ENCODE peak calls at places on chromosomes 16 and 17, in nine cellular contexts. P is GM12864; R is A549; F is IMR-90; O is CD8-positive, alpha-beta memory T cell; A is trophoblast cell; N is suprapubic skin; C is ovary; W is colonic mucosa. S is an unnamed sample.
A peak's percentile ranks its signal among the peaks of the same experiment; 100 is the strongest.

GRCh38 chr17:13001991-13002615 is 15.7 kb downstream of the ELAC2 start:
- DNase-seq in P (no peak), R (no peak), F (peak; percentile 10), O (no peak), A (no peak), N (no peak), C (no peak), W (no peak), S (no peak)

GRCh38 chr16:88491001-88491559 is 38.0 kb downstream of the ZFPM1 start:
- DNase-seq in P (no peak), R (no peak), F (no peak), O (no peak), A (no peak), N (no peak), C (no peak), W (no peak), S (no peak)

GRCh38 chr17:10421211-10421610 is 539 bp downstream of the MYH8 start:
- DNase-seq in P (no peak), R (no peak), F (no peak), O (no peak), A (no peak), N (no peak), C (no peak), W (no peak), S (no peak)

GRCh38 chr16:82667437-82667836 is 40.7 kb downstream of the CDH13 start:
- DNase-seq in P (no peak), R (no peak), F (no peak), O (no peak), A (no peak), N (no peak), C (no peak), W (no peak), S (no peak)

GRCh38 chr17:27892866-27893769 is at the start of gene LYRM9:
- DNase-seq in P (peak; percentile 45), R (peak; percentile 90), F (peak; percentile 81), O (peak; percentile 92), A (peak; percentile 89), N (peak; percentile 92), C (peak; percentile 91), W (peak; percentile 92), S (peak; percentile 94)

GRCh38 chr17:66661411-66661843 is 173.5 kb upstream of the CACNG5 start:
- DNase-seq in P (no peak), R (peak; percentile 77), F (peak; percentile 56), O (no peak), A (no peak), N (no peak), C (no peak), W (no peak), S (peak; percentile 45)

GRCh38 chr17:48127371-48128051 is 19.9 kb downstream of the SNX11 start:
- DNase-seq in P (no peak), R (peak; percentile 61), F (no peak), O (no peak), A (peak; percentile 15), N (no peak), C (no peak), W (no peak), S (no peak)

GRCh38 chr16:50208460-50208931 is 55.4 kb downstream of the TENT4B start:
- DNase-seq in P (no peak), R (no peak), F (peak; percentile 73), O (no peak), A (peak; percentile 70), N (no peak), C (no peak), W (no peak), S (no peak)

GRCh38 chr17:64024781-64025731 is 4.6 kb upstream of the ICAM2 start:
- DNase-seq in P (no peak), R (no peak), F (peak; percentile 37), O (peak; percentile 43), A (peak; percentile 52), N (peak; percentile 69), C (no peak), W (peak; percentile 21), S (no peak)

GRCh38 chr17:58446086-58446485 is 28.8 kb upstream of the RNF43 start:
- DNase-seq in P (no peak), R (no peak), F (no peak), O (no peak), A (no peak), N (no peak), C (no peak), W (no peak), S (no peak)

GRCh38 chr17:38663964-38664644 is 10.7 kb downstream of the EPOP start:
- DNase-seq in P (no peak), R (no peak), F (no peak), O (no peak), A (no peak), N (no peak), C (no peak), W (no peak), S (no peak)

GRCh38 chr16:64159986-64160385 is 961.9 kb downstream of the CDH11 start:
- DNase-seq in P (no peak), R (no peak), F (no peak), O (no peak), A (no peak), N (no peak), C (no peak), W (no peak), S (no peak)

DNA sequence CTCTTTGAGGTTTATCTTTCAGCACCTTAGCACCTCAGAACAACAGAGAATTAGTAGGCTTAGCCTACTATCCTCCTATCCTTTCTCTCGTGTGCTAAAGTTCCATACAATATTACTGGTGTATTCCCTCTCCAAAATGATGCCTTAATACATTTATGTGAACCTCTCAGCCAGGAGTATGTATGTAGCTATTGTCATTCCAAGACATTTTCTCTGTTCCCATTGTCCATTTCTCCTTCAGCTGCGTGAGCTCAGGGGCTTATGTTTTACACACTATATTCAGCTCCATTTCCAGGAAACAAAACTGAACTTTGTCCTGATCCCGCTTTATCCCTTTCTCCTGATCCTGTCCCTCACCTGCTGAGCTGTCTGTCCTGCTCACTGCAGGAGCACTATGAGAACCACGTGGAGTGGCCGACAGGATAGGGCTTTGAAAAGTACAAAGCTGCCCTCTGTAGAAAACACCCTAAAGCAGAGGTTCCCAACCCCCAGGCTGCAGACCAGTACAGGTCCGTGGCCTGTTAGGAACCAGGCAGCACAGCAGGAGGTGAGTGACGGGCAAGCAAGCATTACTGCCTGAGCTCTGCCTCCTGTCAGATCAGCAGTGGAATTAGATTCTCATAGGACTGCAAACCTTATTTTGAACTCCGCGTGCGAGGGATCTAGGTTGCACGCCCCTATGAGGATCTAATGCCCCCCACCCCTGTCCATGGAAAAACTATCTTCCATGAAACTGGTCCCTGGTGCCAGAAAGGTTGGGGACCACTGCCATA is 55.7 kb downstream of the CENPV start:
- DNase-seq in P (no peak), R (no peak), F (no peak), O (no peak), A (no peak), N (no peak), C (no peak), W (peak; percentile 68), S (no peak)
- H3K4me3 ChIP-seq in P (no peak overlapping the region), R (no peak overlapping the region), F (no peak overlapping the region), O (no peak overlapping the region), A (no peak overlapping the region), N (no peak overlapping the region), C (no peak overlapping the region), W (no peak overlapping the region), S (no peak overlapping the region)

GRCh38 chr17:76611747-76612143 is 26.1 kb upstream of the ST6GALNAC2 start:
- DNase-seq in P (no peak), R (no peak), F (no peak), O (no peak), A (no peak), N (peak; percentile 47), C (no peak), W (no peak), S (no peak)

GRCh38 chr17:76612977-76613851 is 27.6 kb upstream of the ST6GALNAC2 start:
- DNase-seq in P (no peak), R (peak; percentile 58), F (no peak), O (no peak), A (peak; percentile 80), N (no peak), C (no peak), W (no peak), S (no peak)

GRCh38 chr17:76617838-76618237 is 25.7 kb downstream of the ST6GALNAC1 start:
- DNase-seq in P (no peak), R (no peak), F (no peak), O (no peak), A (no peak), N (no peak), C (no peak), W (no peak), S (no peak)

GRCh38 chr17:76612465-76612864 is 26.8 kb upstream of the ST6GALNAC2 start:
- DNase-seq in P (no peak), R (no peak), F (no peak), O (no peak), A (peak; percentile 78), N (no peak), C (no peak), W (no peak), S (no peak)

GRCh38 chr17:76614912-76615617 is 28.5 kb downstream of the ST6GALNAC1 start:
- DNase-seq in P (no peak), R (no peak), F (no peak), O (no peak), A (no peak), N (peak; percentile 59), C (no peak), W (no peak), S (no peak)
- H3K4me3 ChIP-seq in P (no peak overlapping the region), R (no peak overlapping the region), F (no peak overlapping the region), O (no peak overlapping the region), A (no peak overlapping the region), N (no peak overlapping the region), C (no peak overlapping the region), W (no peak overlapping the region), S (no peak overlapping the region)

GRCh38 chr17:82433560-82434215 is 15.3 kb upstream of the OGFOD3 start:
- DNase-seq in P (no peak), R (no peak), F (no peak), O (no peak), A (no peak), N (no peak), C (no peak), W (no peak), S (no peak)

GRCh38 chr17:82434216-82434565 is 15.8 kb upstream of the OGFOD3 start:
- DNase-seq in P (no peak), R (no peak), F (no peak), O (no peak), A (no peak), N (no peak), C (no peak), W (no peak), S (no peak)

GRCh38 chr17:82432017-82432416 is 13.6 kb upstream of the OGFOD3 start:
- DNase-seq in P (no peak), R (no peak), F (no peak), O (no peak), A (no peak), N (no peak), C (no peak), W (no peak), S (no peak)

GRCh38 chr17:82428546-82428945 is 10.2 kb upstream of the OGFOD3 start:
- DNase-seq in P (no peak), R (no peak), F (no peak), O (no peak), A (no peak), N (no peak), C (no peak), W (no peak), S (no peak)

GRCh38 chr17:82429824-82430223 is 11.4 kb upstream of the OGFOD3 start:
- DNase-seq in P (no peak), R (no peak), F (no peak), O (no peak), A (no peak), N (no peak), C (no peak), W (no peak), S (no peak)
- H3K4me3 ChIP-seq in P (peak overlapping the region; percentile 59), R (no peak overlapping the region), F (no peak overlapping the region), O (no peak overlapping the region), A (no peak overlapping the region), N (no peak overlapping the region), C (no peak overlapping the region), W (no peak overlapping the region), S (no peak overlapping the region)

GRCh38 chr17:45130640-45131293 is 1.5 kb downstream of the PLCD3 start:
- DNase-seq in P (no peak), R (no peak), F (no peak), O (no peak), A (no peak), N (no peak), C (no peak), W (peak; percentile 45), S (no peak)
- H3K4me3 ChIP-seq in P (no peak overlapping the region), R (peak overlapping the region; percentile 98), F (no peak overlapping the region), O (no peak overlapping the region), A (no peak overlapping the region), N (peak overlapping the region; percentile 96), C (no peak overlapping the region), W (peak overlapping the region; percentile 97), S (peak overlapping the region; percentile 93)

S was measured in stomach.